ENCODE peak calls at places on chromosomes 7 and 10, in seven cellular contexts. B is tibial artery; R is activated T-helper 1 cell treated with anti-CD3 and anti-CD28 coated beads, Interleukin-2, amount 50 U/mL, for 16 hours; P is retinal pigment epithelial cell; J is BJ; M is osteoblast; I is non-pigmented ciliary epithelial cell. T is an unnamed sample.

GRCh38 chr10:122164815-122165491 is 106.1 kb upstream of the BTBD16 start:
- DNase-seq in B (no peak), R (no peak), P (no peak), J (no peak), M (peak), I (no peak), T (no peak)

GRCh38 chr7:70456729-70457128 is 675.2 kb upstream of the GALNT17 start:
- DNase-seq in B (no peak), R (no peak), P (no peak), J (no peak), M (no peak), I (no peak), T (no peak)

GRCh38 chr7:43750016-43750887 is 8.2 kb upstream of the BLVRA start:
- DNase-seq in B (no peak), R (no peak), P (no peak), J (no peak), M (no peak), I (no peak), T (no peak)

GRCh38 chr10:29326299-29326698 is 37.4 kb downstream of the LYZL1 start:
- DNase-seq in B (no peak), R (no peak), P (no peak), J (no peak), M (no peak), I (no peak), T (no peak)

GRCh38 chr10:111944331-111944730 is 239.2 kb downstream of the GPAM start:
- DNase-seq in B (no peak), R (no peak), P (no peak), J (no peak), M (peak), I (no peak), T (no peak)

GRCh38 chr7:44152971-44153947 is 12.1 kb upstream of the MYL7 start:
- DNase-seq in B (no peak), R (no peak), P (no peak), J (no peak), M (peak), I (no peak), T (no peak)

GRCh38 chr10:69406816-69407580 is 9.7 kb downstream of the TACR2 start:
- DNase-seq in B (no peak), R (no peak), P (no peak), J (no peak), M (no peak), I (no peak), T (no peak)

GRCh38 chr10:48554246-48554645 is 50.6 kb downstream of the ARHGAP22 start:
- DNase-seq in B (no peak), R (no peak), P (no peak), J (no peak), M (no peak), I (no peak), T (no peak)

GRCh38 chr7:111232249-111233084 is 141.5 kb downstream of the LRRN3 start:
- DNase-seq in B (no peak), R (no peak), P (no peak), J (peak), M (no peak), I (peak), T (no peak)

GRCh38 chr7:100545636-100546128 is 6.7 kb downstream of the AGFG2 start:
- DNase-seq in B (peak), R (no peak), P (peak), J (peak), M (peak), I (peak), T (peak)

GRCh38 chr7:42876182-42877068 is 35.4 kb downstream of the C7orf25 start:
- DNase-seq in B (no peak), R (no peak), P (peak), J (no peak), M (peak), I (no peak), T (peak)

GRCh38 chr7:121062684-121063279 is 74.3 kb downstream of the CPED1 start:
- DNase-seq in B (no peak), R (no peak), P (no peak), J (no peak), M (no peak), I (no peak), T (no peak)

GRCh38 chr7:149823191-149823630 is 15.0 kb upstream of the ZNF862 start:
- DNase-seq in B (no peak), R (no peak), P (no peak), J (no peak), M (peak), I (no peak), T (no peak)

GRCh38 chr7:15669443-15669842 is 17.0 kb downstream of the MEOX2 start:
- DNase-seq in B (no peak), R (no peak), P (no peak), J (no peak), M (no peak), I (no peak), T (no peak)

GRCh38 chr7:142607351-142607750 is 141.9 kb upstream of the PRSS1 start:
- DNase-seq in B (no peak), R (no peak), P (no peak), J (no peak), M (no peak), I (no peak), T (no peak)

GRCh38 chr7:88218836-88219605 is 817 bp downstream of the SRI start:
- DNase-seq in B (peak), R (peak), P (peak), J (no peak), M (peak), I (no peak), T (peak)

GRCh38 chr7:142508251-142508650 is 241.0 kb upstream of the PRSS1 start:
- DNase-seq in B (no peak), R (no peak), P (no peak), J (no peak), M (peak), I (no peak), T (no peak)

GRCh38 chr7:34275629-34276028 is 370.3 kb downstream of the BMPER start:
- DNase-seq in B (no peak), R (no peak), P (no peak), J (no peak), M (no peak), I (no peak), T (no peak)

GRCh38 chr7:1123721-1124120 is 35.8 kb downstream of the GPER1 start:
- DNase-seq in B (peak), R (no peak), P (peak), J (no peak), M (peak), I (peak), T (no peak)

GRCh38 chr7:155184923-155185322 is 112.8 kb upstream of the INSIG1 start:
- DNase-seq in B (no peak), R (no peak), P (no peak), J (no peak), M (no peak), I (no peak), T (no peak)

GRCh38 chr7:1611708-1612241 is 41.9 kb upstream of the PSMG3 start:
- DNase-seq in B (no peak), R (no peak), P (peak), J (peak), M (peak), I (peak), T (no peak)

GRCh38 chr7:50658696-50659095 is 93.5 kb upstream of the DDC start:
- DNase-seq in B (no peak), R (no peak), P (no peak), J (no peak), M (no peak), I (no peak), T (no peak)

GRCh38 chr10:92290076-92290836 is 622 bp downstream of the CPEB3 start:
- DNase-seq in B (peak), R (no peak), P (no peak), J (no peak), M (peak), I (no peak), T (no peak)

GRCh38 chr7:102459221-102459844 is 5.3 kb downstream of the ALKBH4 start:
- DNase-seq in B (no peak), R (no peak), P (no peak), J (no peak), M (peak), I (no peak), T (no peak)

GRCh38 chr7:35725280-35725680 is 30.3 kb upstream of the HERPUD2 start:
- DNase-seq in B (no peak), R (peak), P (no peak), J (no peak), M (no peak), I (no peak), T (no peak)

GRCh38 chr10:124534821-124535601 is 73.4 kb downstream of the LHPP start:
- DNase-seq in B (no peak), R (no peak), P (no peak), J (no peak), M (no peak), I (no peak), T (no peak)

GRCh38 chr10:30118590-30118989 is 59.2 kb upstream of the JCAD start:
- DNase-seq in B (no peak), R (no peak), P (no peak), J (no peak), M (no peak), I (no peak), T (no peak)

GRCh38 chr10:118276203-118276602 is 65.9 kb downstream of the FAM204A start:
- DNase-seq in B (no peak), R (no peak), P (no peak), J (no peak), M (no peak), I (no peak), T (no peak)

GRCh38 chr10:119335671-119336353 is 128.4 kb downstream of the GRK5 start:
- DNase-seq in B (no peak), R (no peak), P (no peak), J (no peak), M (peak), I (no peak), T (no peak)

GRCh38 chr7:56105508-56105907 is 768 bp downstream of the CHCHD2 start:
- DNase-seq in B (no peak), R (no peak), P (peak), J (peak), M (no peak), I (peak), T (peak)

GRCh38 chr10:117075064-117075463 is 63.0 kb downstream of the VAX1 start:
- DNase-seq in B (no peak), R (no peak), P (no peak), J (no peak), M (no peak), I (no peak), T (no peak)

GRCh38 chr10:29540016-29540415 is 94.8 kb downstream of the SVIL start:
- DNase-seq in B (no peak), R (no peak), P (no peak), J (no peak), M (no peak), I (no peak), T (no peak)